ENCODE peak calls at places on chromosomes 4 and X, in six cellular contexts. R, N, Z, F, A and U are unnamed samples.

GRCh38 chr4:153071953-153072622 is 132.2 kb upstream of the TRIM2 start:
- DNase-seq in R (no peak), N (no peak), Z (no peak), F (no peak), A (no peak), U (no peak)

GRCh38 chrX:46554942-46555341 is 9.7 kb upstream of the ZNF674 start:
- DNase-seq in R (no peak), N (peak; percentile 36), Z (no peak), F (no peak), A (no peak), U (no peak)

GRCh38 chrX:45806410-45807121 is 605.9 kb upstream of the DIPK2B start:
- DNase-seq in R (no peak), N (peak; percentile 94), Z (peak; percentile 98), F (peak; percentile 72), A (peak; percentile 4), U (no peak)

GRCh38 chrX:148135738-148136137 is 154.6 kb downstream of the FMR1NB start:
- DNase-seq in R (no peak), N (no peak), Z (peak; percentile 12), F (no peak), A (no peak), U (no peak)

GRCh38 chr4:186781032-186781917 is 57.6 kb upstream of the FAT1 start:
- DNase-seq in R (no peak), N (peak; percentile 72), Z (peak; percentile 88), F (no peak), A (no peak), U (no peak)

GRCh38 chrX:102858826-102859627 is 78.0 kb upstream of the RAB40AL start:
- DNase-seq in R (no peak), N (no peak), Z (peak; percentile 42), F (peak; percentile 72), A (no peak), U (no peak)

GRCh38 chr4:69133993-69134392 is 37.7 kb downstream of the UGT2B7 start:
- DNase-seq in R (no peak), N (no peak), Z (no peak), F (no peak), A (no peak), U (no peak)

GRCh38 chr4:37243722-37244582 is 591 bp upstream of the NWD2 start:
- DNase-seq in R (no peak), N (peak; percentile 3), Z (peak; percentile 0), F (peak; percentile 70), A (no peak), U (no peak)

GRCh38 chr4:113978561-113979156 is 788 bp downstream of the ARSJ start:
- DNase-seq in R (no peak), N (no peak), Z (peak; percentile 43), F (peak; percentile 55), A (no peak), U (no peak)

GRCh38 chr4:107712236-107712635 is 7.8 kb downstream of the PAPSS1 start:
- DNase-seq in R (no peak), N (no peak), Z (peak; percentile 16), F (no peak), A (no peak), U (no peak)

GRCh38 chr4:56049428-56050212 is 100.9 kb downstream of the CEP135 start:
- DNase-seq in R (no peak), N (peak; percentile 46), Z (peak; percentile 46), F (peak; percentile 86), A (no peak), U (no peak)

GRCh38 chr4:22391548-22391947 is 124.3 kb downstream of the ADGRA3 start:
- DNase-seq in R (no peak), N (no peak), Z (peak; percentile 83), F (peak; percentile 64), A (no peak), U (no peak)

GRCh38 chrX:153687121-153688039 is at the start of gene SLC6A8:
- DNase-seq in R (peak; percentile 74), N (peak; percentile 56), Z (peak; percentile 53), F (peak; percentile 78), A (peak; percentile 19), U (peak; percentile 78)

GRCh38 chrX:100830547-100830946 is 10.4 kb downstream of the CSTF2 start:
- DNase-seq in R (no peak), N (no peak), Z (no peak), F (no peak), A (no peak), U (no peak)

GRCh38 chr4:81214518-81215218 is 354 bp downstream of the PRKG2 start:
- DNase-seq in R (no peak), N (peak; percentile 22), Z (peak; percentile 25), F (peak; percentile 57), A (no peak), U (no peak)

GRCh38 chr4:82431026-82431745 is 796 bp downstream of the ENOPH1 start:
- DNase-seq in R (peak; percentile 54), N (peak; percentile 39), Z (peak; percentile 55), F (peak; percentile 63), A (peak; percentile 26), U (peak; percentile 12)

GRCh38 chrX:136210806-136211205 is 40.4 kb downstream of the MAP7D3 start:
- DNase-seq in R (no peak), N (no peak), Z (no peak), F (no peak), A (no peak), U (no peak)

GRCh38 chr4:144300616-144301015 is 160.1 kb upstream of the GYPA start:
- DNase-seq in R (no peak), N (no peak), Z (no peak), F (no peak), A (no peak), U (no peak)

GRCh38 chrX:17373337-17373736 is 1.7 kb upstream of the NHS start:
- DNase-seq in R (no peak), N (no peak), Z (no peak), F (no peak), A (no peak), U (peak; percentile 33)

GRCh38 chrX:55839480-55839879 is 121.9 kb downstream of the RRAGB start:
- DNase-seq in R (no peak), N (no peak), Z (no peak), F (peak; percentile 78), A (no peak), U (no peak)

GRCh38 chr4:83216856-83217683 is 67.5 kb downstream of the COQ2 start:
- DNase-seq in R (no peak), N (no peak), Z (no peak), F (no peak), A (no peak), U (no peak)

GRCh38 chr4:112546476-112546875 is 30.5 kb upstream of the NEUROG2 start:
- DNase-seq in R (no peak), N (no peak), Z (no peak), F (no peak), A (no peak), U (no peak)

GRCh38 chrX:107766470-107767140 is 9.0 kb downstream of the TSC22D3 start:
- DNase-seq in R (no peak), N (peak; percentile 38), Z (peak; percentile 25), F (peak; percentile 73), A (no peak), U (peak; percentile 62)

GRCh38 chr4:3582091-3582475 is 49.9 kb upstream of the LRPAP1 start:
- DNase-seq in R (no peak), N (no peak), Z (no peak), F (no peak), A (no peak), U (no peak)

GRCh38 chr4:3873446-3874415 is 107.5 kb downstream of the ADRA2C start:
- DNase-seq in R (no peak), N (no peak), Z (no peak), F (peak; percentile 88), A (no peak), U (no peak)

GRCh38 chr4:153816542-153816941 is 27.7 kb upstream of the SFRP2 start:
- DNase-seq in R (no peak), N (no peak), Z (no peak), F (peak; percentile 31), A (no peak), U (no peak)

GRCh38 chrX:10071451-10072163 is 85.2 kb upstream of the CLCN4 start:
- DNase-seq in R (no peak), N (no peak), Z (no peak), F (no peak), A (no peak), U (no peak)

GRCh38 chr4:140361099-140361498 is 12.3 kb upstream of the SCOC start:
- DNase-seq in R (no peak), N (no peak), Z (no peak), F (no peak), A (no peak), U (no peak)

DNA sequence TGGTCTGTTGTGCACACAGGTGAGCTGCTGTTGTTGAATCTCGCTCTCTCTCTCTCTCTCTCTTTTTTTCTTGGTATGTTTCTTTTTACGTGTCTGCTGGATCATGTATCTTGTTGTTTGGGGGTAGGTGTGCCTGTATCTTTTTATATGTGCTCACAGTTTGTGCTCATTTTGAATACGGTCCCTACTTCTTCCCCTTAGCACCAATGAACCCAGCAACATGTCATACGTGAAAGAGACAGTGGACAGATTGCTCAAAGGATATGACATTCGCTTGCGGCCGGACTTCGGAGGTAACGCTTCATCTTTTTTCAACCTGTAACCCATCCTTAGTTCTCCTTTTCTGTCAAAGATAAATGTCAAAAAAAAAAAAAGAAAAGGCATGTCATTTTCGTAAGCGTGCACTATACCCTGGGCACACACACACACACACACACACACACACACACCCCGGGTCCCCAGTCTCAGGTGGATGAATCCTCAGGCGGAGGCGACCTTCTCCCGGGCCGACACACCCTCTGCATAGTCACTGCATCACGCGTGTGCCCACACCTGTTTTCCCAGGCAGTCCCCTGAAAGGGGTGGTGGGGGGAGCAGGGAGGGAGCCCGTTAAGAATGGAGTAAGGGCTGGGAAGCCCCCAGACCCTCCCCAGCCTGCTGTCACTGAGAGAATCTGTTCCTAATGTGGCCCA is 492 bp downstream of the GABRB1 start:
- DNase-seq in R (no peak), N (no peak), Z (no peak), F (peak; percentile 18), A (no peak), U (no peak)
- H3K4me1 ChIP-seq in R (peaks cover 17% of the 10 kb centered on the region), N (peaks cover 8% of the 10 kb centered on the region), Z (no peaks in the 10 kb centered on the region), F (no peaks in the 10 kb centered on the region), A (peaks cover 12% of the 10 kb centered on the region), U (no peaks in the 10 kb centered on the region)

GRCh38 chr4:1964443-1964842 is 44.3 kb downstream of the NELFA start:
- DNase-seq in R (no peak), N (no peak), Z (no peak), F (peak; percentile 60), A (no peak), U (no peak)
- H3K4me1 ChIP-seq in R (no peaks in the 10 kb centered on the region), N (peaks cover 4% of the 10 kb centered on the region), Z (no peaks in the 10 kb centered on the region), F (peaks cover 6% of the 10 kb centered on the region), A (peaks cover 4% of the 10 kb centered on the region), U (no peaks in the 10 kb centered on the region)

DNA sequence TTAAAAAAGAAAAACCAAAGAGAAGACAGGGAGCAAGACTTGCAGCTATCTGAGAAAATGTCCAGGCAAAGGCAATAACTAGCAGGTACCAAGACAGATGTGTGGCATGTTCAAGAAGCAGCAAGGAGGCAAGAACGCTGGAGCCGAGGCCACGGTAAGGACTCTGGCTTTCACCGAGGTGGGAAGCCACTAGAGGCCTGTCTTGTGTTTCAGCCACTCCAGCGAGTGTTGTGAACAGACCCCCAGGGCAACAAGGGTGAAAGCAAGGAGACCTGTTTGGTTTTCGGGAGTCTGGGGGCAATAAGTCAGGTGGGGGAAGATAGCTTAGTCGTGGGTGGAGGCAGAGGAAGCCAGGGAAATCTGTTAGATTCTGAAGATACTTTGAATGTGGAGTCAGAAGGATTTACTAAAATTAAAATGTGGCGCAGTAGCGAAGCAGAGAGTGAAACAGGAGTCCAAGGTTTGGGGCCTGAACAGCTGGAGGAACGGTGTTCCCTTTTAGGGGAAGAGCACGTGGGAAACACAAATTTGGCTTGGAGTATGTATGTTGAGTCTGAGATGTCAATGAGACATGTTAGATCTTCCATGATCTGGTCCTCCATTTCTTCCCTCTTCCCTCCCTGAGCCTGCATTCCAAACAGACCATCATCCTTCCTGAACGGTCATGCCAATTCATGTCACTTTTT is 3.1 kb downstream of the WDR1 start:
- DNase-seq in R (no peak), N (no peak), Z (no peak), F (no peak), A (no peak), U (no peak)
- H3K4me1 ChIP-seq in R (peaks cover 90% of the 10 kb centered on the region), N (peaks cover 40% of the 10 kb centered on the region), Z (peaks cover 19% of the 10 kb centered on the region), F (peaks cover 9% of the 10 kb centered on the region), A (peaks cover 85% of the 10 kb centered on the region), U (peaks cover 47% of the 10 kb centered on the region)

GRCh38 chr4:128940966-128941365 is 131.5 kb downstream of the JADE1 start:
- DNase-seq in R (no peak), N (no peak), Z (peak; percentile 9), F (peak; percentile 1), A (no peak), U (no peak)
- H3K4me1 ChIP-seq in R (no peaks in the 10 kb centered on the region), N (no peaks in the 10 kb centered on the region), Z (no peaks in the 10 kb centered on the region), F (no peaks in the 10 kb centered on the region), A (no peaks in the 10 kb centered on the region), U (no peaks in the 10 kb centered on the region)